ENCODE peak calls at places on chromosomes 2 and 18, in five cellular contexts. One of them, this sample, is unnamed.
A peak's percentile ranks its signal among the peaks of the same experiment; 100 is the strongest.

GRCh38 chr2:226247289-226248275 is 552.0 kb downstream of the IRS1 start:
- DNase-seq in spleen: no peak
- DNase-seq in endothelial cell of umbilical vein: no peak
- DNase-seq in mammary epithelial cell: peak; percentile 48
- DNase-seq in caudate nucleus: no peak
- DNase-seq in this sample: no peak

GRCh38 chr18:44592639-44593038 is 88.0 kb upstream of the SETBP1 start:
- DNase-seq in spleen: no peak
- DNase-seq in endothelial cell of umbilical vein: no peak
- DNase-seq in mammary epithelial cell: no peak
- DNase-seq in caudate nucleus: no peak
- DNase-seq in this sample: no peak

GRCh38 chr18:48828713-48829442 is 121.9 kb downstream of the SMAD7 start:
- DNase-seq in spleen: peak; percentile 66
- DNase-seq in endothelial cell of umbilical vein: no peak
- DNase-seq in mammary epithelial cell: no peak
- DNase-seq in caudate nucleus: no peak
- DNase-seq in this sample: no peak

GRCh38 chr2:27308359-27308875 is at the start of gene UCN:
- DNase-seq in spleen: peak; percentile 62
- DNase-seq in endothelial cell of umbilical vein: peak; percentile 40
- DNase-seq in mammary epithelial cell: peak; percentile 27
- DNase-seq in caudate nucleus: no peak
- DNase-seq in this sample: no peak

GRCh38 chr2:113182471-113183260 is 8.9 kb downstream of the PSD4 start:
- DNase-seq in spleen: peak; percentile 64
- DNase-seq in endothelial cell of umbilical vein: no peak
- DNase-seq in mammary epithelial cell: no peak
- DNase-seq in caudate nucleus: no peak
- DNase-seq in this sample: no peak

GRCh38 chr2:15058015-15058414 is 425.5 kb downstream of the LRATD1 start:
- DNase-seq in spleen: no peak
- DNase-seq in endothelial cell of umbilical vein: no peak
- DNase-seq in mammary epithelial cell: no peak
- DNase-seq in caudate nucleus: no peak
- DNase-seq in this sample: no peak

GRCh38 chr2:28956415-28956826 is 24.7 kb upstream of the TOGARAM2 start:
- DNase-seq in spleen: no peak
- DNase-seq in endothelial cell of umbilical vein: no peak
- DNase-seq in mammary epithelial cell: no peak
- DNase-seq in caudate nucleus: no peak
- DNase-seq in this sample: peak; percentile 70

GRCh38 chr2:142918624-142919023 is 41.2 kb downstream of the KYNU start:
- DNase-seq in spleen: no peak
- DNase-seq in endothelial cell of umbilical vein: no peak
- DNase-seq in mammary epithelial cell: no peak
- DNase-seq in caudate nucleus: no peak
- DNase-seq in this sample: no peak

GRCh38 chr2:62038980-62039771 is 133.7 kb downstream of the COMMD1 start:
- DNase-seq in spleen: no peak
- DNase-seq in endothelial cell of umbilical vein: no peak
- DNase-seq in mammary epithelial cell: peak; percentile 93
- DNase-seq in caudate nucleus: no peak
- DNase-seq in this sample: peak; percentile 53

GRCh38 chr2:151198646-151199045 is 63.0 kb downstream of the RBM43 start:
- DNase-seq in spleen: no peak
- DNase-seq in endothelial cell of umbilical vein: no peak
- DNase-seq in mammary epithelial cell: peak; percentile 6
- DNase-seq in caudate nucleus: no peak
- DNase-seq in this sample: no peak

GRCh38 chr2:38610851-38611801 is 8.4 kb upstream of the HNRNPLL start:
- DNase-seq in spleen: no peak
- DNase-seq in endothelial cell of umbilical vein: peak; percentile 16
- DNase-seq in mammary epithelial cell: peak; percentile 78
- DNase-seq in caudate nucleus: no peak
- DNase-seq in this sample: no peak

DNA sequence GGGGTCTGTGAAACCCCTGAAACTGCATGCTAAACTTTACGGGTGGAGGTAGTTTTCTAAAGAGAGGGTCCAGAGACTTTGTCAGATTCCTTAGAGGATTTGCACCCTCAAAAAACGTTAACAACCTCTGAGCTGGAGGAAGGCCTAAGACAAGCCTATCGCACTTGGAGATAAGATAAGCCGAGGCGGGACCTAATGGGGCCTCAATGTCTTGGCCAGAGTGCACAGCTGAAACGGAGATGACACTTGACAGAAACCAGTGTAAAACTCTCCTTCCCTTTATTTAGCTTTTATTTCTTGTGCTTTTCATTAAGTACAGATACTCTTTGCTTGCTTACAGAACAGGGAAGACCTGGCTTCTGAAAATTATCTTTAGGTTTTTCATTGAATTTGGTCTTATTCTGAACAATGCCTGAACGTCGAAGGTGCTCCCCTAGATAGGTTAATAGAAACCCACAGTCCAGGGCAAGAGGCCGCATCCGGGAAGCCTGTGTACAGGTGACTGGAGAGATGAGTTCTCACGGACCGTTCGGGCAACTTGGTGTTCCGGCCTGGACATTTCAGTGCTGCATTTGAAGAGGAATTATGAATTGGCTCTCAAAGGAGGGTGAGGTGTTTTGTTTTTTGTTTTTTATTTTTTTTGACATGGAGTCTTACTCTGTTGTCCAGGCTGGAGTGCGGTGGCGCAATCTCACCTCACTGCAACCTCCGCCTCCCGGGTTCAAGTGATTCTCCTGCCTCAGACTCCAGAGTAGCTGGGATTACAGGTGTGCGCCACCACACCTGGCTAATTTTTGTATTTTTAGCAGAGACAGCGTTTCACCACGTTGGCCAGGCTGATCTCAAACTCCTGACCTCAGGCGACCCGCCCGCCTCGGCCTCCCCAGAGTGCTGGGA is 49.7 kb downstream of the SH3BP4 start:
- DNase-seq in spleen: no peak
- DNase-seq in endothelial cell of umbilical vein: no peak
- DNase-seq in mammary epithelial cell: no peak
- DNase-seq in caudate nucleus: no peak
- DNase-seq in this sample: no peak
- H3K27ac ChIP-seq in spleen: no peak overlapping the region
- H3K27ac ChIP-seq in endothelial cell of umbilical vein: no peak overlapping the region
- H3K27ac ChIP-seq in mammary epithelial cell: no peak overlapping the region
- H3K27ac ChIP-seq in caudate nucleus: no peak overlapping the region
- H3K27ac ChIP-seq in this sample: no peak overlapping the region

GRCh38 chr2:71831208-71831577 is 316.5 kb downstream of the CYP26B1 start:
- DNase-seq in spleen: no peak
- DNase-seq in endothelial cell of umbilical vein: peak; percentile 27
- DNase-seq in mammary epithelial cell: peak; percentile 33
- DNase-seq in caudate nucleus: no peak
- DNase-seq in this sample: no peak
- H3K27ac ChIP-seq in spleen: no peak overlapping the region
- H3K27ac ChIP-seq in endothelial cell of umbilical vein: no peak overlapping the region
- H3K27ac ChIP-seq in mammary epithelial cell: no peak overlapping the region
- H3K27ac ChIP-seq in caudate nucleus: no peak overlapping the region
- H3K27ac ChIP-seq in this sample: no peak overlapping the region

GRCh38 chr2:201928363-201928762 is 105.3 kb upstream of the FZD7 start:
- DNase-seq in spleen: no peak
- DNase-seq in endothelial cell of umbilical vein: no peak
- DNase-seq in mammary epithelial cell: no peak
- DNase-seq in caudate nucleus: no peak
- DNase-seq in this sample: no peak

GRCh38 chr2:201923991-201924390 is 109.7 kb upstream of the FZD7 start:
- DNase-seq in spleen: no peak
- DNase-seq in endothelial cell of umbilical vein: no peak
- DNase-seq in mammary epithelial cell: no peak
- DNase-seq in caudate nucleus: no peak
- DNase-seq in this sample: no peak

GRCh38 chr2:201924453-201924852 is 109.2 kb upstream of the FZD7 start:
- DNase-seq in spleen: no peak
- DNase-seq in endothelial cell of umbilical vein: no peak
- DNase-seq in mammary epithelial cell: no peak
- DNase-seq in caudate nucleus: no peak
- DNase-seq in this sample: no peak

GRCh38 chr2:201923436-201923975 is 110.1 kb upstream of the FZD7 start:
- DNase-seq in spleen: no peak
- DNase-seq in endothelial cell of umbilical vein: no peak
- DNase-seq in mammary epithelial cell: no peak
- DNase-seq in caudate nucleus: no peak
- DNase-seq in this sample: no peak

DNA sequence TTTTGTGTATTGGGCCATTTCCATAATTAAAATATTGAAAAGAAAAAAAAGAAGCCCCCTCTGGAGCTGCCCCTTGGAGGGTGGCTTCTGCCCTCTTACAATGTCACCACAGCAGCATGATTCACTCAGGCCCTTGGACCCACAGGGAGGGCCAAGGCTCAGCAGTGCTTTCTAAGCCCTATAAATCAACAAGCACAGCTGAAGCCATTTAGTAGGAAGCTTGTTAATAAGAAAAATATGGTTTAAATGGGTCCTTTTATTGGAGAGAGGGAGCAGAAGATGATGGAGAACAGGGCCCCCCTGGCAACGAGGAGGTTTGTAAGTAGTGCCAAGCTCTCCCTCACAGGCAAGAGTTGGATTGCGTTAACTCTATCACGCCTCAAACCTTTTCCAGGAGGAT is 107.6 kb upstream of the FZD7 start:
- DNase-seq in spleen: no peak
- DNase-seq in endothelial cell of umbilical vein: no peak
- DNase-seq in mammary epithelial cell: no peak
- DNase-seq in caudate nucleus: no peak
- DNase-seq in this sample: no peak
- H3K27ac ChIP-seq in spleen: no peak overlapping the region
- H3K27ac ChIP-seq in endothelial cell of umbilical vein: no peak overlapping the region
- H3K27ac ChIP-seq in mammary epithelial cell: no peak overlapping the region
- H3K27ac ChIP-seq in caudate nucleus: no peak overlapping the region
- H3K27ac ChIP-seq in this sample: no peak overlapping the region

GRCh38 chr2:72824224-72824842 is 1.5 kb downstream of the EXOC6B start:
- DNase-seq in spleen: no peak
- DNase-seq in endothelial cell of umbilical vein: peak; percentile 52
- DNase-seq in mammary epithelial cell: peak; percentile 78
- DNase-seq in caudate nucleus: no peak
- DNase-seq in this sample: no peak
- H3K27ac ChIP-seq in spleen: no peak overlapping the region
- H3K27ac ChIP-seq in endothelial cell of umbilical vein: no peak overlapping the region
- H3K27ac ChIP-seq in mammary epithelial cell: peak overlapping the region; percentile 83
- H3K27ac ChIP-seq in caudate nucleus: no peak overlapping the region
- H3K27ac ChIP-seq in this sample: no peak overlapping the region